ENCODE peak calls at places on chromosome 19, in six cellular contexts. One of them, this sample, is unnamed.

GRCh38 chr19:31502536-31503170 is 153.4 kb upstream of the TSHZ3 start:
- DNase-seq in IMR-90: no peak
- DNase-seq in stimulated activated CD4-positive, alpha-beta T cell treated with anti-CD3 and anti-CD28 coated beads, Interleukin-12 subunit alpha, Interleukin-12 subunit beta, amount 100 ng/mL, for 4 hours: no peak
- DNase-seq in RCC 7860: no peak
- DNase-seq in psoas muscle: no peak
- DNase-seq in cardiac fibroblast: no peak
- DNase-seq in this sample: no peak

GRCh38 chr19:33196446-33197193 is 2.5 kb downstream of the LRP3 start:
- DNase-seq in cardiac fibroblast: no peak
- DNase-seq in stimulated activated CD4-positive, alpha-beta T cell treated with anti-CD3 and anti-CD28 coated beads, Interleukin-12 subunit alpha, Interleukin-12 subunit beta, amount 100 ng/mL, for 4 hours: no peak
- DNase-seq in IMR-90: no peak
- DNase-seq in RCC 7860: no peak
- DNase-seq in psoas muscle: no peak
- DNase-seq in this sample: no peak

GRCh38 chr19:38837656-38838121 is 6.1 kb upstream of the ECH1 start:
- DNase-seq in IMR-90: peak; percentile 35
- DNase-seq in RCC 7860: no peak
- DNase-seq in psoas muscle: peak; percentile 20
- DNase-seq in stimulated activated CD4-positive, alpha-beta T cell treated with anti-CD3 and anti-CD28 coated beads, Interleukin-12 subunit alpha, Interleukin-12 subunit beta, amount 100 ng/mL, for 4 hours: no peak
- DNase-seq in cardiac fibroblast: no peak
- DNase-seq in this sample: no peak

GRCh38 chr19:48858984-48859710 is 9.3 kb downstream of the PLEKHA4 start:
- DNase-seq in IMR-90: no peak
- DNase-seq in cardiac fibroblast: no peak
- DNase-seq in RCC 7860: no peak
- DNase-seq in psoas muscle: peak; percentile 71
- DNase-seq in stimulated activated CD4-positive, alpha-beta T cell treated with anti-CD3 and anti-CD28 coated beads, Interleukin-12 subunit alpha, Interleukin-12 subunit beta, amount 100 ng/mL, for 4 hours: peak; percentile 79
- DNase-seq in this sample: no peak

GRCh38 chr19:17246681-17247425 is 1.1 kb upstream of the NR2F6 start:
- DNase-seq in psoas muscle: peak; percentile 72
- DNase-seq in cardiac fibroblast: peak; percentile 41
- DNase-seq in IMR-90: peak; percentile 23
- DNase-seq in RCC 7860: peak; percentile 20
- DNase-seq in stimulated activated CD4-positive, alpha-beta T cell treated with anti-CD3 and anti-CD28 coated beads, Interleukin-12 subunit alpha, Interleukin-12 subunit beta, amount 100 ng/mL, for 4 hours: no peak
- DNase-seq in this sample: no peak

GRCh38 chr19:5838437-5839311 is 828 bp downstream of the FUT6 start:
- DNase-seq in RCC 7860: no peak
- DNase-seq in cardiac fibroblast: no peak
- DNase-seq in psoas muscle: no peak
- DNase-seq in stimulated activated CD4-positive, alpha-beta T cell treated with anti-CD3 and anti-CD28 coated beads, Interleukin-12 subunit alpha, Interleukin-12 subunit beta, amount 100 ng/mL, for 4 hours: no peak
- DNase-seq in IMR-90: no peak
- DNase-seq in this sample: no peak

GRCh38 chr19:49973987-49974386 is 13.0 kb upstream of the SIGLEC11 start:
- DNase-seq in IMR-90: no peak
- DNase-seq in RCC 7860: no peak
- DNase-seq in stimulated activated CD4-positive, alpha-beta T cell treated with anti-CD3 and anti-CD28 coated beads, Interleukin-12 subunit alpha, Interleukin-12 subunit beta, amount 100 ng/mL, for 4 hours: no peak
- DNase-seq in cardiac fibroblast: no peak
- DNase-seq in psoas muscle: peak; percentile 56
- DNase-seq in this sample: peak; percentile 27

GRCh38 chr19:33246729-33247440 is 21.2 kb upstream of the SLC7A10 start:
- DNase-seq in psoas muscle: peak; percentile 35
- DNase-seq in IMR-90: no peak
- DNase-seq in cardiac fibroblast: no peak
- DNase-seq in RCC 7860: no peak
- DNase-seq in stimulated activated CD4-positive, alpha-beta T cell treated with anti-CD3 and anti-CD28 coated beads, Interleukin-12 subunit alpha, Interleukin-12 subunit beta, amount 100 ng/mL, for 4 hours: no peak
- DNase-seq in this sample: no peak

GRCh38 chr19:40445945-40446784 is 2.0 kb upstream of the SERTAD3 start:
- DNase-seq in IMR-90: no peak
- DNase-seq in psoas muscle: no peak
- DNase-seq in stimulated activated CD4-positive, alpha-beta T cell treated with anti-CD3 and anti-CD28 coated beads, Interleukin-12 subunit alpha, Interleukin-12 subunit beta, amount 100 ng/mL, for 4 hours: no peak
- DNase-seq in cardiac fibroblast: peak; percentile 18
- DNase-seq in RCC 7860: no peak
- DNase-seq in this sample: no peak

GRCh38 chr19:4529924-4530522 is 5.0 kb downstream of the PLIN5 start:
- DNase-seq in IMR-90: no peak
- DNase-seq in cardiac fibroblast: no peak
- DNase-seq in stimulated activated CD4-positive, alpha-beta T cell treated with anti-CD3 and anti-CD28 coated beads, Interleukin-12 subunit alpha, Interleukin-12 subunit beta, amount 100 ng/mL, for 4 hours: no peak
- DNase-seq in RCC 7860: no peak
- DNase-seq in psoas muscle: no peak
- DNase-seq in this sample: no peak

GRCh38 chr19:49201042-49201441 is 43.5 kb downstream of the TRPM4 start:
- DNase-seq in IMR-90: no peak
- DNase-seq in cardiac fibroblast: no peak
- DNase-seq in psoas muscle: no peak
- DNase-seq in RCC 7860: no peak
- DNase-seq in stimulated activated CD4-positive, alpha-beta T cell treated with anti-CD3 and anti-CD28 coated beads, Interleukin-12 subunit alpha, Interleukin-12 subunit beta, amount 100 ng/mL, for 4 hours: no peak
- DNase-seq in this sample: no peak

GRCh38 chr19:54137913-54138776 is 583 bp downstream of the CNOT3 start:
- DNase-seq in IMR-90: no peak
- DNase-seq in stimulated activated CD4-positive, alpha-beta T cell treated with anti-CD3 and anti-CD28 coated beads, Interleukin-12 subunit alpha, Interleukin-12 subunit beta, amount 100 ng/mL, for 4 hours: no peak
- DNase-seq in psoas muscle: peak; percentile 73
- DNase-seq in RCC 7860: no peak
- DNase-seq in cardiac fibroblast: peak; percentile 9
- DNase-seq in this sample: no peak

GRCh38 chr19:19460258-19460731 is 54.8 kb downstream of the GATAD2A start:
- DNase-seq in IMR-90: peak; percentile 40
- DNase-seq in psoas muscle: no peak
- DNase-seq in cardiac fibroblast: peak; percentile 43
- DNase-seq in RCC 7860: no peak
- DNase-seq in stimulated activated CD4-positive, alpha-beta T cell treated with anti-CD3 and anti-CD28 coated beads, Interleukin-12 subunit alpha, Interleukin-12 subunit beta, amount 100 ng/mL, for 4 hours: no peak
- DNase-seq in this sample: peak; percentile 42

GRCh38 chr19:50975766-50976165 is 6.4 kb upstream of the KLK6 start:
- DNase-seq in stimulated activated CD4-positive, alpha-beta T cell treated with anti-CD3 and anti-CD28 coated beads, Interleukin-12 subunit alpha, Interleukin-12 subunit beta, amount 100 ng/mL, for 4 hours: no peak
- DNase-seq in RCC 7860: no peak
- DNase-seq in cardiac fibroblast: no peak
- DNase-seq in psoas muscle: no peak
- DNase-seq in IMR-90: no peak
- DNase-seq in this sample: no peak

GRCh38 chr19:29520390-29520789 is 5.4 kb upstream of the VSTM2B start:
- DNase-seq in stimulated activated CD4-positive, alpha-beta T cell treated with anti-CD3 and anti-CD28 coated beads, Interleukin-12 subunit alpha, Interleukin-12 subunit beta, amount 100 ng/mL, for 4 hours: no peak
- DNase-seq in psoas muscle: no peak
- DNase-seq in cardiac fibroblast: no peak
- DNase-seq in IMR-90: no peak
- DNase-seq in RCC 7860: no peak
- DNase-seq in this sample: no peak

GRCh38 chr19:23554548-23554947 is 132.5 kb downstream of the ZNF675 start:
- DNase-seq in RCC 7860: peak; percentile 15
- DNase-seq in cardiac fibroblast: peak; percentile 2
- DNase-seq in IMR-90: no peak
- DNase-seq in psoas muscle: no peak
- DNase-seq in stimulated activated CD4-positive, alpha-beta T cell treated with anti-CD3 and anti-CD28 coated beads, Interleukin-12 subunit alpha, Interleukin-12 subunit beta, amount 100 ng/mL, for 4 hours: no peak
- DNase-seq in this sample: no peak

GRCh38 chr19:58330458-58330857 is 3.7 kb downstream of the ZSCAN22 start:
- DNase-seq in cardiac fibroblast: peak; percentile 84
- DNase-seq in psoas muscle: no peak
- DNase-seq in stimulated activated CD4-positive, alpha-beta T cell treated with anti-CD3 and anti-CD28 coated beads, Interleukin-12 subunit alpha, Interleukin-12 subunit beta, amount 100 ng/mL, for 4 hours: no peak
- DNase-seq in IMR-90: peak; percentile 76
- DNase-seq in RCC 7860: no peak
- DNase-seq in this sample: no peak

GRCh38 chr19:45103200-45103624 is 10.2 kb downstream of the PPP1R37 start:
- DNase-seq in stimulated activated CD4-positive, alpha-beta T cell treated with anti-CD3 and anti-CD28 coated beads, Interleukin-12 subunit alpha, Interleukin-12 subunit beta, amount 100 ng/mL, for 4 hours: no peak
- DNase-seq in RCC 7860: no peak
- DNase-seq in psoas muscle: no peak
- DNase-seq in cardiac fibroblast: no peak
- DNase-seq in IMR-90: no peak
- DNase-seq in this sample: no peak

GRCh38 chr19:40718774-40719391 is 2.0 kb downstream of the ITPKC start:
- DNase-seq in cardiac fibroblast: peak; percentile 53
- DNase-seq in stimulated activated CD4-positive, alpha-beta T cell treated with anti-CD3 and anti-CD28 coated beads, Interleukin-12 subunit alpha, Interleukin-12 subunit beta, amount 100 ng/mL, for 4 hours: no peak
- DNase-seq in IMR-90: peak; percentile 40
- DNase-seq in RCC 7860: peak; percentile 3
- DNase-seq in psoas muscle: peak; percentile 88
- DNase-seq in this sample: peak; percentile 85

GRCh38 chr19:1047696-1048147 is 7.8 kb downstream of the ABCA7 start:
- DNase-seq in IMR-90: no peak
- DNase-seq in cardiac fibroblast: no peak
- DNase-seq in psoas muscle: no peak
- DNase-seq in RCC 7860: no peak
- DNase-seq in stimulated activated CD4-positive, alpha-beta T cell treated with anti-CD3 and anti-CD28 coated beads, Interleukin-12 subunit alpha, Interleukin-12 subunit beta, amount 100 ng/mL, for 4 hours: no peak
- DNase-seq in this sample: no peak

GRCh38 chr19:41537789-41538188 is 38.2 kb upstream of the CEACAM21 start:
- DNase-seq in stimulated activated CD4-positive, alpha-beta T cell treated with anti-CD3 and anti-CD28 coated beads, Interleukin-12 subunit alpha, Interleukin-12 subunit beta, amount 100 ng/mL, for 4 hours: no peak
- DNase-seq in cardiac fibroblast: peak; percentile 70
- DNase-seq in IMR-90: peak; percentile 22
- DNase-seq in psoas muscle: no peak
- DNase-seq in RCC 7860: no peak
- DNase-seq in this sample: no peak

GRCh38 chr19:47545061-47545948 is 27.6 kb downstream of the ZNF541 start:
- DNase-seq in stimulated activated CD4-positive, alpha-beta T cell treated with anti-CD3 and anti-CD28 coated beads, Interleukin-12 subunit alpha, Interleukin-12 subunit beta, amount 100 ng/mL, for 4 hours: no peak
- DNase-seq in cardiac fibroblast: no peak
- DNase-seq in IMR-90: no peak
- DNase-seq in psoas muscle: no peak
- DNase-seq in RCC 7860: no peak
- DNase-seq in this sample: no peak

GRCh38 chr19:16041571-16042386 is 34.5 kb upstream of the TPM4 start:
- DNase-seq in stimulated activated CD4-positive, alpha-beta T cell treated with anti-CD3 and anti-CD28 coated beads, Interleukin-12 subunit alpha, Interleukin-12 subunit beta, amount 100 ng/mL, for 4 hours: peak; percentile 76
- DNase-seq in IMR-90: peak; percentile 52
- DNase-seq in RCC 7860: peak; percentile 24
- DNase-seq in cardiac fibroblast: peak; percentile 77
- DNase-seq in psoas muscle: peak; percentile 85
- DNase-seq in this sample: peak; percentile 26

GRCh38 chr19:49020342-49020741 is 3.5 kb upstream of the LHB start:
- DNase-seq in cardiac fibroblast: no peak
- DNase-seq in stimulated activated CD4-positive, alpha-beta T cell treated with anti-CD3 and anti-CD28 coated beads, Interleukin-12 subunit alpha, Interleukin-12 subunit beta, amount 100 ng/mL, for 4 hours: no peak
- DNase-seq in psoas muscle: no peak
- DNase-seq in RCC 7860: no peak
- DNase-seq in IMR-90: no peak
- DNase-seq in this sample: no peak

GRCh38 chr19:19224852-19225494 is 13.2 kb downstream of the NCAN start:
- DNase-seq in IMR-90: peak; percentile 44
- DNase-seq in RCC 7860: no peak
- DNase-seq in stimulated activated CD4-positive, alpha-beta T cell treated with anti-CD3 and anti-CD28 coated beads, Interleukin-12 subunit alpha, Interleukin-12 subunit beta, amount 100 ng/mL, for 4 hours: peak; percentile 67
- DNase-seq in cardiac fibroblast: peak; percentile 54
- DNase-seq in psoas muscle: peak; percentile 67
- DNase-seq in this sample: no peak

GRCh38 chr19:55549500-55550320 is 4.4 kb upstream of the SBK3 start:
- DNase-seq in psoas muscle: peak; percentile 91
- DNase-seq in IMR-90: peak; percentile 93
- DNase-seq in stimulated activated CD4-positive, alpha-beta T cell treated with anti-CD3 and anti-CD28 coated beads, Interleukin-12 subunit alpha, Interleukin-12 subunit beta, amount 100 ng/mL, for 4 hours: no peak
- DNase-seq in cardiac fibroblast: peak; percentile 94
- DNase-seq in RCC 7860: peak; percentile 84
- DNase-seq in this sample: peak; percentile 88

GRCh38 chr19:29666634-29667389 is 1.6 kb downstream of the PLEKHF1 start:
- DNase-seq in psoas muscle: peak; percentile 88
- DNase-seq in RCC 7860: no peak
- DNase-seq in stimulated activated CD4-positive, alpha-beta T cell treated with anti-CD3 and anti-CD28 coated beads, Interleukin-12 subunit alpha, Interleukin-12 subunit beta, amount 100 ng/mL, for 4 hours: no peak
- DNase-seq in cardiac fibroblast: peak; percentile 68
- DNase-seq in IMR-90: peak; percentile 64
- DNase-seq in this sample: peak; percentile 61

GRCh38 chr19:31598730-31599238 is 249.5 kb upstream of the TSHZ3 start:
- DNase-seq in cardiac fibroblast: no peak
- DNase-seq in IMR-90: no peak
- DNase-seq in RCC 7860: no peak
- DNase-seq in stimulated activated CD4-positive, alpha-beta T cell treated with anti-CD3 and anti-CD28 coated beads, Interleukin-12 subunit alpha, Interleukin-12 subunit beta, amount 100 ng/mL, for 4 hours: no peak
- DNase-seq in psoas muscle: no peak
- DNase-seq in this sample: no peak

GRCh38 chr19:46766569-46767317 is 20.5 kb upstream of the STRN4 start:
- DNase-seq in IMR-90: no peak
- DNase-seq in cardiac fibroblast: peak; percentile 53
- DNase-seq in stimulated activated CD4-positive, alpha-beta T cell treated with anti-CD3 and anti-CD28 coated beads, Interleukin-12 subunit alpha, Interleukin-12 subunit beta, amount 100 ng/mL, for 4 hours: peak; percentile 56
- DNase-seq in RCC 7860: no peak
- DNase-seq in psoas muscle: no peak
- DNase-seq in this sample: no peak

GRCh38 chr19:13831560-13832056 is 36.4 kb downstream of the ZSWIM4 start:
- DNase-seq in RCC 7860: no peak
- DNase-seq in stimulated activated CD4-positive, alpha-beta T cell treated with anti-CD3 and anti-CD28 coated beads, Interleukin-12 subunit alpha, Interleukin-12 subunit beta, amount 100 ng/mL, for 4 hours: no peak
- DNase-seq in psoas muscle: no peak
- DNase-seq in IMR-90: no peak
- DNase-seq in cardiac fibroblast: peak; percentile 24
- DNase-seq in this sample: no peak

GRCh38 chr19:5063873-5064645 is 95.1 kb downstream of the KDM4B start:
- DNase-seq in psoas muscle: no peak
- DNase-seq in IMR-90: no peak
- DNase-seq in cardiac fibroblast: no peak
- DNase-seq in stimulated activated CD4-positive, alpha-beta T cell treated with anti-CD3 and anti-CD28 coated beads, Interleukin-12 subunit alpha, Interleukin-12 subunit beta, amount 100 ng/mL, for 4 hours: no peak
- DNase-seq in RCC 7860: no peak
- DNase-seq in this sample: no peak

GRCh38 chr19:29704562-29705558 is 10.2 kb downstream of the C19orf12 start:
- DNase-seq in cardiac fibroblast: no peak
- DNase-seq in psoas muscle: no peak
- DNase-seq in IMR-90: no peak
- DNase-seq in stimulated activated CD4-positive, alpha-beta T cell treated with anti-CD3 and anti-CD28 coated beads, Interleukin-12 subunit alpha, Interleukin-12 subunit beta, amount 100 ng/mL, for 4 hours: no peak
- DNase-seq in RCC 7860: no peak
- DNase-seq in this sample: no peak

GRCh38 chr19:7658219-7658686 is 10.6 kb upstream of the RETN start:
- DNase-seq in RCC 7860: no peak
- DNase-seq in cardiac fibroblast: no peak
- DNase-seq in stimulated activated CD4-positive, alpha-beta T cell treated with anti-CD3 and anti-CD28 coated beads, Interleukin-12 subunit alpha, Interleukin-12 subunit beta, amount 100 ng/mL, for 4 hours: no peak
- DNase-seq in IMR-90: no peak
- DNase-seq in psoas muscle: no peak
- DNase-seq in this sample: no peak

GRCh38 chr19:53511933-53512374 is 26.0 kb upstream of the ZNF331 start:
- DNase-seq in stimulated activated CD4-positive, alpha-beta T cell treated with anti-CD3 and anti-CD28 coated beads, Interleukin-12 subunit alpha, Interleukin-12 subunit beta, amount 100 ng/mL, for 4 hours: peak; percentile 34
- DNase-seq in cardiac fibroblast: peak; percentile 78
- DNase-seq in IMR-90: peak; percentile 65
- DNase-seq in RCC 7860: no peak
- DNase-seq in psoas muscle: peak; percentile 63
- DNase-seq in this sample: no peak

GRCh38 chr19:8513687-8514504 is at the start of gene ZNF414:
- DNase-seq in IMR-90: peak; percentile 95
- DNase-seq in psoas muscle: peak; percentile 98
- DNase-seq in RCC 7860: peak; percentile 89
- DNase-seq in cardiac fibroblast: peak; percentile 98
- DNase-seq in stimulated activated CD4-positive, alpha-beta T cell treated with anti-CD3 and anti-CD28 coated beads, Interleukin-12 subunit alpha, Interleukin-12 subunit beta, amount 100 ng/mL, for 4 hours: peak; percentile 99
- DNase-seq in this sample: peak; percentile 92

GRCh38 chr19:2249880-2250764 is 999 bp downstream of the AMH start:
- DNase-seq in RCC 7860: no peak
- DNase-seq in psoas muscle: no peak
- DNase-seq in stimulated activated CD4-positive, alpha-beta T cell treated with anti-CD3 and anti-CD28 coated beads, Interleukin-12 subunit alpha, Interleukin-12 subunit beta, amount 100 ng/mL, for 4 hours: no peak
- DNase-seq in IMR-90: no peak
- DNase-seq in cardiac fibroblast: no peak
- DNase-seq in this sample: peak; percentile 38

This sample was measured in gastrocnemius medialis.